ENCODE peak calls at places on chromosomes 5 and 9, in eight cellular contexts. One of them, this sample, is unnamed.

GRCh38 chr9:124306098-124306735 is 48.5 kb downstream of the NEK6 start:
- DNase-seq in CD8-positive, alpha-beta T cell: no peak
- DNase-seq in HCT116: peak
- DNase-seq in Peyer's patch: no peak
- DNase-seq in IMR-90: peak
- DNase-seq in left ventricle myocardium inferior: no peak
- DNase-seq in dorsolateral prefrontal cortex: no peak
- DNase-seq in upper lobe of right lung: no peak
- DNase-seq in this sample: no peak

GRCh38 chr9:37144762-37145161 is 24.4 kb downstream of the ZCCHC7 start:
- DNase-seq in Peyer's patch: no peak
- DNase-seq in left ventricle myocardium inferior: no peak
- DNase-seq in dorsolateral prefrontal cortex: no peak
- DNase-seq in upper lobe of right lung: no peak
- DNase-seq in HCT116: no peak
- DNase-seq in CD8-positive, alpha-beta T cell: no peak
- DNase-seq in IMR-90: peak
- DNase-seq in this sample: no peak

GRCh38 chr5:538271-538771 is 14.1 kb upstream of the SLC9A3 start:
- DNase-seq in Peyer's patch: no peak
- DNase-seq in left ventricle myocardium inferior: no peak
- DNase-seq in IMR-90: no peak
- DNase-seq in CD8-positive, alpha-beta T cell: no peak
- DNase-seq in dorsolateral prefrontal cortex: no peak
- DNase-seq in HCT116: no peak
- DNase-seq in upper lobe of right lung: peak
- DNase-seq in this sample: no peak

GRCh38 chr9:83444110-83444509 is 94.1 kb downstream of the FRMD3 start:
- DNase-seq in dorsolateral prefrontal cortex: no peak
- DNase-seq in HCT116: no peak
- DNase-seq in upper lobe of right lung: no peak
- DNase-seq in left ventricle myocardium inferior: peak
- DNase-seq in Peyer's patch: no peak
- DNase-seq in CD8-positive, alpha-beta T cell: no peak
- DNase-seq in IMR-90: no peak
- DNase-seq in this sample: no peak

GRCh38 chr5:126975791-126976190 is 54.6 kb downstream of the MARCHF3 start:
- DNase-seq in CD8-positive, alpha-beta T cell: no peak
- DNase-seq in left ventricle myocardium inferior: no peak
- DNase-seq in dorsolateral prefrontal cortex: no peak
- DNase-seq in IMR-90: no peak
- DNase-seq in upper lobe of right lung: no peak
- DNase-seq in Peyer's patch: no peak
- DNase-seq in HCT116: no peak
- DNase-seq in this sample: no peak

GRCh38 chr5:16350816-16351215 is 114.8 kb downstream of the ZNF622 start:
- DNase-seq in dorsolateral prefrontal cortex: no peak
- DNase-seq in CD8-positive, alpha-beta T cell: no peak
- DNase-seq in HCT116: no peak
- DNase-seq in left ventricle myocardium inferior: no peak
- DNase-seq in IMR-90: no peak
- DNase-seq in upper lobe of right lung: no peak
- DNase-seq in Peyer's patch: no peak
- DNase-seq in this sample: no peak

GRCh38 chr5:6829150-6829784 is 116.0 kb downstream of the TENT4A start:
- DNase-seq in upper lobe of right lung: no peak
- DNase-seq in Peyer's patch: no peak
- DNase-seq in CD8-positive, alpha-beta T cell: no peak
- DNase-seq in dorsolateral prefrontal cortex: no peak
- DNase-seq in IMR-90: no peak
- DNase-seq in HCT116: no peak
- DNase-seq in left ventricle myocardium inferior: no peak
- DNase-seq in this sample: no peak

GRCh38 chr9:700365-701282 is 140.9 kb upstream of the DMRT1 start:
- DNase-seq in CD8-positive, alpha-beta T cell: no peak
- DNase-seq in IMR-90: no peak
- DNase-seq in dorsolateral prefrontal cortex: no peak
- DNase-seq in HCT116: no peak
- DNase-seq in Peyer's patch: no peak
- DNase-seq in upper lobe of right lung: no peak
- DNase-seq in left ventricle myocardium inferior: no peak
- DNase-seq in this sample: no peak

GRCh38 chr9:76787677-76788076 is 23.4 kb downstream of the PCA3 start:
- DNase-seq in left ventricle myocardium inferior: no peak
- DNase-seq in CD8-positive, alpha-beta T cell: no peak
- DNase-seq in dorsolateral prefrontal cortex: no peak
- DNase-seq in Peyer's patch: no peak
- DNase-seq in upper lobe of right lung: no peak
- DNase-seq in IMR-90: no peak
- DNase-seq in HCT116: no peak
- DNase-seq in this sample: no peak

GRCh38 chr9:109229682-109230081 is 62.6 kb upstream of the FRRS1L start:
- DNase-seq in CD8-positive, alpha-beta T cell: no peak
- DNase-seq in Peyer's patch: no peak
- DNase-seq in HCT116: no peak
- DNase-seq in IMR-90: no peak
- DNase-seq in left ventricle myocardium inferior: no peak
- DNase-seq in upper lobe of right lung: no peak
- DNase-seq in dorsolateral prefrontal cortex: no peak
- DNase-seq in this sample: no peak
- TF ChIP-seq CTCF in CD8-positive, alpha-beta T cell: no peak
- TF ChIP-seq CTCF in Peyer's patch: no peak
- TF ChIP-seq CTCF in HCT116: no peak
- TF ChIP-seq CTCF in IMR-90: no peak
- TF ChIP-seq CTCF in left ventricle myocardium inferior: no peak
- TF ChIP-seq CTCF in upper lobe of right lung: no peak
- TF ChIP-seq CTCF in dorsolateral prefrontal cortex: no peak
- TF ChIP-seq CTCF in this sample: no peak

DNA sequence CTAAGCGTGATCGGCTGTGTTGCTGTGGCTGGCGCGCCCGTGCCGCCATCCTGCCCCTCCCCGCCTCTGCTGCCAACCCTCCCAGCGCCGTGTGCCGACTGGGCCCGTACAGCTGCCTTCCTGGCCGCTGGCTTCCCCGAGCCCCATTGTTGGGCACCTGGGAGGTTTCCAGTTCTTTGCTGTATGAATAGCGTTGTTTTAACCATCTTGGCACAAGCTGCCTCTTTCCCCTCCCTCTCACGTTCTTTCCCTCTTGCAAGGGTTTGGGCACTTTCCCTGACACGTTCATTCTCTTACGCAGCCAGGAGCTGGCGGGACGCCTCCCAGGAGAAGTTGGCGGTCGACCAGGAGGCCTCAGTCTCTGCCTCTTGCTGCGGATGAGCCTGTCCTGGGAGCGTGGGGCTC is 43.1 kb upstream of the RXRA start:
- DNase-seq in upper lobe of right lung: peak
- DNase-seq in left ventricle myocardium inferior: peak
- DNase-seq in HCT116: no peak
- DNase-seq in Peyer's patch: peak
- DNase-seq in CD8-positive, alpha-beta T cell: no peak
- DNase-seq in dorsolateral prefrontal cortex: peak
- DNase-seq in IMR-90: peak
- DNase-seq in this sample: no peak
- H3K27ac ChIP-seq in upper lobe of right lung: no peak
- H3K27ac ChIP-seq in left ventricle myocardium inferior: peak
- H3K27ac ChIP-seq in HCT116: no peak
- H3K27ac ChIP-seq in Peyer's patch: no peak
- H3K27ac ChIP-seq in CD8-positive, alpha-beta T cell: no peak
- H3K27ac ChIP-seq in dorsolateral prefrontal cortex: no peak
- H3K27ac ChIP-seq in IMR-90: no peak
- H3K27ac ChIP-seq in this sample: peak

DNA sequence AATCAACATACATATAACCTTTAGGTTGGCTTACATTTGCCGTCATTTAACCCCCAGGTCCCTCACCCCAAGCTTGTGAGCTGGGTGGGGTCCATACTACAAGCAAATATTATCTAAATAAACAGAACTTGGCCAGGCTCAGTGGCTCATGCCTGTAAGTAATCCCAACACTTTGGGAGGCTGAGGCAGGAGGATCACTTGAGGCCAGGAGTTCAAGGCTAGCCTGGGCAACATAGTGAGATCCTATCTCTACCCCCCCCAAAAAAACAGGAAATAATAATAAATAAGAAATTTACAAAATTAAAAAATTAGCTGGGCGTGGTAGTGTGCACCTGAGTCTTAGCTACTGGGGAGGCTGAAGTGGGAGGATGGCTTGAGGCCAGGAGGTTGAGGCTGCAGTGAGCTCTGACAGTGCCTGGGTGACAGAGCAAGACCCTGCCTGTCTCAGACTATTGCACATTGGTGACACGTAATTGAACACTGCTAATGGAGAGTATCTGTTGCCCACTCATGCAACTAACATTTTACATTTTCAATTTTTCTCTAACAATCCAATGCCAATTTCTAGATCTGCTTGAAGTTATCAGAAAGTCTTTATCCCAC is 18.9 kb downstream of the FNBP1 start:
- DNase-seq in dorsolateral prefrontal cortex: no peak
- DNase-seq in HCT116: no peak
- DNase-seq in IMR-90: no peak
- DNase-seq in upper lobe of right lung: no peak
- DNase-seq in CD8-positive, alpha-beta T cell: no peak
- DNase-seq in left ventricle myocardium inferior: no peak
- DNase-seq in Peyer's patch: no peak
- DNase-seq in this sample: no peak
- H3K4me3 ChIP-seq in dorsolateral prefrontal cortex: no peak
- H3K4me3 ChIP-seq in HCT116: no peak
- H3K4me3 ChIP-seq in IMR-90: no peak
- H3K4me3 ChIP-seq in upper lobe of right lung: no peak
- H3K4me3 ChIP-seq in CD8-positive, alpha-beta T cell: no peak
- H3K4me3 ChIP-seq in left ventricle myocardium inferior: no peak
- H3K4me3 ChIP-seq in Peyer's patch: no peak
- H3K4me3 ChIP-seq in this sample: no peak

GRCh38 chr5:167392252-167392651 is 899.2 kb upstream of the WWC1 start:
- DNase-seq in CD8-positive, alpha-beta T cell: no peak
- DNase-seq in left ventricle myocardium inferior: no peak
- DNase-seq in HCT116: no peak
- DNase-seq in IMR-90: no peak
- DNase-seq in dorsolateral prefrontal cortex: no peak
- DNase-seq in upper lobe of right lung: no peak
- DNase-seq in Peyer's patch: no peak
- DNase-seq in this sample: no peak

GRCh38 chr5:167389537-167389936 is 901.9 kb upstream of the WWC1 start:
- DNase-seq in left ventricle myocardium inferior: no peak
- DNase-seq in dorsolateral prefrontal cortex: no peak
- DNase-seq in Peyer's patch: no peak
- DNase-seq in upper lobe of right lung: no peak
- DNase-seq in HCT116: no peak
- DNase-seq in CD8-positive, alpha-beta T cell: no peak
- DNase-seq in IMR-90: peak
- DNase-seq in this sample: no peak

DNA sequence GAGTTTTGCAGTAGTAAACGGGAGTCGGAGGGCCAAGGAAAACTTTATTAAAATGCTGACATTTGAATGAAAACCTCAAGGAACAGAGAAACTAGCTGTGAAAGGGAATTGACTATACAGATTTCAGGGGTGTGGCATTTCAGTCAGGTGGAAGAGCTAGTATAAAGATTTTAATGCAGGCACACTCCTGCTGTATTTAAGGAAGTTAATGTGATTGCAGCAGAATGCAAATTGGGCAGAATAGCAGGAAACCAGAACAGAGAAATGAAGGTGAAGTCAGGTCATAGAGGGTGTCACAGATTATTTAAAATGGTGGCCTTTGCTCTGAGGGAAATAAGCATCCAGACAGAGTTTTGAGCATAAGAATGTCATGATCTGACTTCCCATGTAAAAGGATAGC is 898.1 kb upstream of the WWC1 start:
- DNase-seq in dorsolateral prefrontal cortex: no peak
- DNase-seq in upper lobe of right lung: no peak
- DNase-seq in left ventricle myocardium inferior: no peak
- DNase-seq in HCT116: no peak
- DNase-seq in IMR-90: no peak
- DNase-seq in CD8-positive, alpha-beta T cell: no peak
- DNase-seq in Peyer's patch: no peak
- DNase-seq in this sample: no peak
- TF ChIP-seq CTCF in dorsolateral prefrontal cortex: no peak
- TF ChIP-seq CTCF in upper lobe of right lung: no peak
- TF ChIP-seq CTCF in left ventricle myocardium inferior: no peak
- TF ChIP-seq CTCF in HCT116: no peak
- TF ChIP-seq CTCF in IMR-90: no peak
- TF ChIP-seq CTCF in CD8-positive, alpha-beta T cell: no peak
- TF ChIP-seq CTCF in Peyer's patch: no peak
- TF ChIP-seq CTCF in this sample: no peak

DNA sequence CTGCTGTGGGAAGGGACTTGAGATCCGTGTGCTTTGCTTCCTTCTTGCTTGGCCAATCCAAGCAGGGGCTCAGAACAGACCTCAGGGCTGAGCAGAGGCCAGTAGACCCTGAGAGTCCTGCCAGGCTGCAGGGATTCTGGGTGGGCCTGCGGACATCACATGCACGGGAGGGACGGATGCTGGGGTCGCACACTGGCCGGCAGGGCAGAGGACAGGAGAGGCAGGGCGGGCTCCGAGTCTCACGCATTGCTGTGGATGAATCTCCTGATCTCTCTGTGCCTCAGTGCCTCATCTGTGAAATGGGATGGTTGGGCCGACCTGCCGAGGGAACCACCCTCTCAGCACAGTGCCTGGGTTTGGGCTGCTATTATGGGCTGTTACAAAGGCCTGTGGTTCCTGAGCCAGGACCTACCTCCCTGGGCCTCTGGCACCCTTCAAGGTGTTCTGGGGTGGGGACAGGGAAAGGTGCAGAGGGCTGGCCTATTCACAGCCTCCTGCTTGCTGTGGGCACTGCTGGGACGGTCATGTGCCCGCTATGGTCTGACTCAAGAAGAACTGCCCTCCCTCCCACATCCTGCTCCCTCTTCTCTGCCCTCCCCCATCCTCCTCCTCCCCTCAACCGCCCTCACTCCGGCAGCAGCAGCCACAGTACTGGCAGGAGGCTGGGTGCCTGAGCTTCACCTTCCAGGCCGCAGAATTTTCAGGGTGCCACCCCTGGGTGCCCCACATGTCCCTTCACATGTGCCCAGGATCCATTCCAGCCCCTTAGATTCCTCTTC is 43.3 kb downstream of the NCS1 start:
- DNase-seq in IMR-90: peak
- DNase-seq in upper lobe of right lung: no peak
- DNase-seq in CD8-positive, alpha-beta T cell: no peak
- DNase-seq in left ventricle myocardium inferior: no peak
- DNase-seq in HCT116: no peak
- DNase-seq in dorsolateral prefrontal cortex: no peak
- DNase-seq in Peyer's patch: no peak
- DNase-seq in this sample: no peak
- H3K27ac ChIP-seq in IMR-90: no peak
- H3K27ac ChIP-seq in upper lobe of right lung: no peak
- H3K27ac ChIP-seq in CD8-positive, alpha-beta T cell: no peak
- H3K27ac ChIP-seq in left ventricle myocardium inferior: no peak
- H3K27ac ChIP-seq in HCT116: no peak
- H3K27ac ChIP-seq in dorsolateral prefrontal cortex: peak
- H3K27ac ChIP-seq in Peyer's patch: no peak
- H3K27ac ChIP-seq in this sample: peak

DNA sequence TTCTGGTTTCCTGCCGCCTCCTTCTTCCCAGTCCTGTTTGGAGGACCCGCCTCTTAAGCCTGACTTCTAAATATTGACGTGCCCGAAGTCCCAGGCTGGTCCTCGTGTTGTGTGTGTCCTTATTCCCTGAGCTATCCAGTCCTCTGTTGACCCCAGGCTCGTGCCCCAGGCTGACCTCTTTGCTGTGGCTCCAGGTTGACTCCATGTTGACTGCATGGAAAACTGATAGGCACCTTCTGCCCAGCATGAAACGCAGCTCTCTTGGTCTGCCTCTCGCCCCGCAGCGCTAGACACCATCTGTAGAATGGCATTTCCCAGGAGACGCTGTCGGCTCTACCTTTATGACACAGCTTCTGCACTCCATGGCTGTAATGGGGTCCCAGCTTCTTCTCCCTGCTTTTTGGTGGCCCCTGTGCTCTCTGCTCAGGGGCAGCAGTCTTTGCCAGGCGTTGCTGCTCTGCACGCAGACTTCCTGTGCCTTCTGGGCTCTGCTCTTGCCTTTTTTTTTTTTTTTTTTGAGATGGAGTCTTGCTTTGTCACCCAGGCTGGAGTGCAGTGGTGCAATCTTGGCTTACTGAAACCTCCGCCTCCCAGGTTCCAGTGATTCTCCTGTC is 28.4 kb downstream of the EHMT1 start:
- DNase-seq in Peyer's patch: no peak
- DNase-seq in CD8-positive, alpha-beta T cell: no peak
- DNase-seq in IMR-90: no peak
- DNase-seq in HCT116: no peak
- DNase-seq in upper lobe of right lung: peak
- DNase-seq in left ventricle myocardium inferior: peak
- DNase-seq in dorsolateral prefrontal cortex: no peak
- DNase-seq in this sample: no peak
- H3K4me3 ChIP-seq in Peyer's patch: no peak
- H3K4me3 ChIP-seq in CD8-positive, alpha-beta T cell: no peak
- H3K4me3 ChIP-seq in IMR-90: no peak
- H3K4me3 ChIP-seq in HCT116: no peak
- H3K4me3 ChIP-seq in upper lobe of right lung: no peak
- H3K4me3 ChIP-seq in left ventricle myocardium inferior: no peak
- H3K4me3 ChIP-seq in dorsolateral prefrontal cortex: no peak
- H3K4me3 ChIP-seq in this sample: no peak